ENCODE peak calls at places on chromosomes 6 and 20, in five cellular contexts. L, R, F, A and Y are unnamed samples.

GRCh38 chr20:25389381-25389857 is 1.2 kb downstream of the ABHD12 start:
- DNase-seq in L (no peak), R (no peak), F (no peak), A (no peak), Y (no peak)

GRCh38 chr6:149990672-149991402 is 27.1 kb downstream of the ULBP1 start:
- DNase-seq in L (peak), R (no peak), F (no peak), A (no peak), Y (peak)

GRCh38 chr6:72689107-72689954 is 67.5 kb downstream of the KCNQ5 start:
- DNase-seq in L (no peak), R (no peak), F (no peak), A (no peak), Y (peak)

GRCh38 chr6:119683022-119683421 is 333.5 kb upstream of the MAN1A1 start:
- DNase-seq in L (no peak), R (no peak), F (no peak), A (no peak), Y (no peak)

GRCh38 chr20:62202083-62202395 is 18.0 kb downstream of the HRH3 start:
- DNase-seq in L (no peak), R (no peak), F (no peak), A (no peak), Y (no peak)

GRCh38 chr20:32114305-32114960 is 4.9 kb downstream of the TM9SF4 start:
- DNase-seq in L (no peak), R (no peak), F (no peak), A (no peak), Y (no peak)

GRCh38 chr6:3635482-3635881 is 116.0 kb downstream of the PXDC1 start:
- DNase-seq in L (no peak), R (no peak), F (no peak), A (no peak), Y (no peak)

GRCh38 chr6:132907231-132907630 is 92.9 kb downstream of the RPS12 start:
- DNase-seq in L (no peak), R (no peak), F (no peak), A (no peak), Y (no peak)

GRCh38 chr6:157047951-157048350 is 270.8 kb downstream of the ARID1B start:
- DNase-seq in L (no peak), R (no peak), F (no peak), A (no peak), Y (no peak)

GRCh38 chr6:144782634-144783033 is 497.5 kb downstream of the UTRN start:
- DNase-seq in L (no peak), R (no peak), F (no peak), A (no peak), Y (no peak)

GRCh38 chr6:89828988-89829590 is 591 bp upstream of the CASP8AP2 start:
- DNase-seq in L (peak), R (no peak), F (no peak), A (no peak), Y (no peak)

GRCh38 chr6:33658982-33659689 is 38.0 kb downstream of the ITPR3 start:
- DNase-seq in L (no peak), R (no peak), F (no peak), A (no peak), Y (no peak)

GRCh38 chr20:43507150-43508080 is at the start of gene L3MBTL1:
- DNase-seq in L (peak), R (no peak), F (no peak), A (peak), Y (peak)

GRCh38 chr6:36375644-36376155 is 11.8 kb downstream of the ETV7 start:
- DNase-seq in L (no peak), R (no peak), F (no peak), A (no peak), Y (no peak)

GRCh38 chr6:82015043-82015442 is 232.5 kb downstream of the IBTK start:
- DNase-seq in L (no peak), R (no peak), F (no peak), A (no peak), Y (no peak)

GRCh38 chr6:116542426-116542825 is 3.1 kb downstream of the TRAPPC3L start:
- DNase-seq in L (no peak), R (no peak), F (no peak), A (no peak), Y (no peak)

GRCh38 chr6:168852336-168852884 is 401.2 kb downstream of the THBS2 start:
- DNase-seq in L (no peak), R (no peak), F (no peak), A (no peak), Y (no peak)

GRCh38 chr6:29602564-29603361 is 17.8 kb downstream of the OR2H2 start:
- DNase-seq in L (peak), R (no peak), F (no peak), A (no peak), Y (peak)

GRCh38 chr20:59131541-59132285 is 31.9 kb upstream of the ZNF831 start:
- DNase-seq in L (no peak), R (no peak), F (no peak), A (no peak), Y (no peak)

GRCh38 chr20:62301111-62301668 is 1.6 kb upstream of the ADRM1 start:
- DNase-seq in L (no peak), R (no peak), F (no peak), A (no peak), Y (no peak)

DNA sequence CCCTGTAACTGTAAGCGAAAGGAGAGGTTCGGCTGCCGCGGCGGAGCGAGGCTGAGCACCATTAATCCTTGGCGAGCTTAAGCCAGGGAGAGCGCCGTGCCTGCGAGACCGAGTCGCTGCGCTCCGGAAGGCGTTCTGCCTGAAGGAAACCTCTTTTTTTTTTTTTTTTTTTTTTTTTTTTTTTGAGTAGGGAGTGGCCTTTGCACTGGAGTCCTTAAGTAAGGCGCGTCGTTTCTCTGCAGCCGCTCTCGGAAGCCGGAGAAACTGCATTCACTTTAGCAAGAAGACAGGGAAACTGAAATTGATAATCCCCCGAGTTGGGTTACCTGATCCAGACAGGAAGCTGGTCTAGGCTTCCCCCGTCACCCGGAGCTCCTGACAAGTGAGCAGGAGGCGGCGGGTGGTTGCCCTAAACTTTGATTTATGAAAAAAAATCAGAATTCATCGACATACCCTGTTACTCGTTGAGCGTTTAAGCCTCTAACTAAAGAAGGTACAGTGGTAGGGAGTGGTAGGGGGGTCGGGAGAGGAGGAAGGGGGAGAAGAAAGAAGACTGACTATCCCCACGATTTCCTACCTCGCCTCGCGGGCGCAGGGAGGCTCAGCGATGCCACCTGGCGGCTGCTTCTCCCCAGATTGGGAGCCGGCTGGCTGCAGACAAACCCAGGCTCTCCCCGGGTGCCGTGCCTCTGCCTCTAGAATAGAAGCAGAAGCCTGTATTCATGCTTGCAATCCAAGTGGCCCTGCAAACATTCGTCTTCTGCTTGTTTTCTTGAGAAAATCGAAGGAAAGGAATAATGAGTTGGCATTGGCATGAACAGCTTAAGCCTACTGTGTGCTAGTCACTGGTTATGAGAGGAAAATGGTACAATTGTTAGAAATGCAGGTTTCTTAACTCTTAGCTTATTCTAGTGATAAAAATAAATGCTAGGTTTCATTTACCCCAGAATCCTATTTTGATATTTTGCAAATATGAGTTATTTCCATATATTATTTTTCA is 4.4 kb upstream of the SOX4 start:
- DNase-seq in L (peak), R (peak), F (peak), A (peak), Y (peak)
- TF ChIP-seq POLR2A in L (no peak), R (no peak), F (no peak), A (peak), Y (peak)

GRCh38 chr6:43575772-43576551 is at the start of the genes POLH and XPO5:
- DNase-seq in L (peak), R (peak), F (peak), A (peak), Y (peak)
- TF ChIP-seq POLR2A in L (peak), R (peak), F (peak), A (peak), Y (peak)

GRCh38 chr6:32127717-32128592 is at the start of gene ATF6B:
- DNase-seq in L (peak), R (peak), F (peak), A (peak), Y (peak)
- TF ChIP-seq POLR2A in L (peak), R (peak), F (no peak), A (no peak), Y (peak)

DNA sequence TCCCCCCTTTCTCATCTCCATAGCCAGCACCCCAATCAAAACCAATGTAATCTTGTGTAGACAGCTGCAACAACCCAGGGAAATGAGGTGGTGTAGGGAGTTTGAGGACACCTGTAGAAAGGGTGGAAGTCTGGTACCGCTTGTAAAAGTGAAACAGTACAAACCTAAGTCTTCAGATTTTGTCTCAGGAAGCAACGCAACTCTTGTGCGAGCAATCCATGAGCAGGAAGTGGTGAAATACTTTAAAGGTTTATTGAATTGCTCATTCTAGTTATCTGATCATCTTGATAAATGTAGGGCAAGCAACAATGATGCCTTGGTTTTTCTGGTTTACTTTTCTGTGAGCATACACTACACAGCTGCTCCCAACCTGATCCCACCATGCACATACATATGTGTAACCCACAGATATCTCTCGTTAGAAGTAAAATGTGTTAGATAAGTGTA is 71.1 kb upstream of the THEMIS start:
- DNase-seq in L (no peak), R (no peak), F (no peak), A (no peak), Y (no peak)
- TF ChIP-seq POLR2A in L (no peak), R (no peak), F (no peak), A (no peak), Y (no peak)

DNA sequence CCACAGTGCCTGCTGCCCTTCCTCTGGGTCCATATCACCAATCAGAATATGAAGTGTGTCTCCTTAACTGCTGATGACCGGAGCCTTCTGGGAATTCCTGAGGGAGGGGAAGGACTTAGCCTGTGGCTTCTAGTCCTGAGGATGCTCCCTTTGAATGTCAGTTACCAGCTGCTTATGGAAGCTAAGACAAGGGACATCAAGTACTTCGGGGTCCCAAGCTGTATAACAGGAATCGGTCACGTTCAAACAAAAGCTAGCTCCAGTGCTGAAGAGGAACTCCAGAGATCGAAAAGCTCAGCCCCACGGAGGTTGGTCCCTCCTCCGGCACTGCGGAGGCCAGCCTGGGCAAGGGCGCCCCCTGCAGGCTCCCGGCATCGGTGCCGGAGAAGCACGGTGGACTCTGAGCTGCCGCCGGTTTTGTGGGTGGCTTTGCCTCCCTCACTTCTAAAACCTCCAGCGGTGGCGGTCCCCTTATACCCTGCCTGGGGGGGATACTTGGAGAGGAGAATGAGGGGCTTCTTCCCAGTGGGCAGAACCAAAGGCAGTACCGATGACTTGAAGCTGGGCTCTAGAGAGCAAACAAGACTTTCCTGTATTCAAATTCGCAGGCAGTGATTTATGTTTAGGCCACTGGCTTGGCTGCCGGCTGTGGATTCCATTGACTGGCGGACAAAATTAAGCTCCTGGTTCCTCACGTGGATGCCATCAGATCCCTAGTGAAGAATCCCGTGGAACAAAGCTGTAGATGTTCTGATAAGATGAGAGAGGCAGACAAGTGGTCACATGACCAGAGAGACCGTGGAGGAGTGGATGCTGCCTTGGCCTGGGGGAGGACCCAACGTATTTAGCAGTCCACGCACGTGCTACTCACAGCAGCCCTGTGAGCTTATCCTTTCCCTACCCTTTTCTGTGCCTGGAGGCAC is 16.2 kb upstream of the UBR2 start:
- DNase-seq in L (peak), R (no peak), F (peak), A (peak), Y (peak)
- TF ChIP-seq POLR2A in L (no peak), R (no peak), F (no peak), A (no peak), Y (no peak)